ENCODE peak calls at places on chromosomes 11 and 22, in four cellular contexts. One of them, this sample, is unnamed.

GRCh38 chr11:2750101-2750509 is 50.3 kb upstream of the KCNQ1OT1 start:
- DNase-seq in kidney tubule cell: no peak
- DNase-seq in nephron progenitor cell: no peak
- DNase-seq in activated T-helper 1 cell treated with anti-CD3 and anti-CD28 coated beads, Interleukin-12 subunit alpha, Interleukin-12 subunit beta, Interleukin-2, Interleukin-4 antibody, amounts not matched to agents 30 ng/mL and 10 ng/mL and 1 ng/mL, durations not matched to agents 14 hours and 24 hours and 36 hours: no peak
- DNase-seq in this sample: no peak

GRCh38 chr11:46675288-46675851 is 25.0 kb downstream of the ARHGAP1 start:
- DNase-seq in kidney tubule cell: peak
- DNase-seq in nephron progenitor cell: no peak
- DNase-seq in activated T-helper 1 cell treated with anti-CD3 and anti-CD28 coated beads, Interleukin-12 subunit alpha, Interleukin-12 subunit beta, Interleukin-2, Interleukin-4 antibody, amounts not matched to agents 30 ng/mL and 10 ng/mL and 1 ng/mL, durations not matched to agents 14 hours and 24 hours and 36 hours: no peak
- DNase-seq in this sample: no peak

GRCh38 chr11:8818421-8818820 is 92.6 kb upstream of the AKIP1 start:
- DNase-seq in kidney tubule cell: no peak
- DNase-seq in nephron progenitor cell: no peak
- DNase-seq in activated T-helper 1 cell treated with anti-CD3 and anti-CD28 coated beads, Interleukin-12 subunit alpha, Interleukin-12 subunit beta, Interleukin-2, Interleukin-4 antibody, amounts not matched to agents 30 ng/mL and 10 ng/mL and 1 ng/mL, durations not matched to agents 14 hours and 24 hours and 36 hours: no peak
- DNase-seq in this sample: no peak

GRCh38 chr11:75408852-75409219 is 9.5 kb downstream of the RPS3 start:
- DNase-seq in kidney tubule cell: no peak
- DNase-seq in nephron progenitor cell: no peak
- DNase-seq in activated T-helper 1 cell treated with anti-CD3 and anti-CD28 coated beads, Interleukin-12 subunit alpha, Interleukin-12 subunit beta, Interleukin-2, Interleukin-4 antibody, amounts not matched to agents 30 ng/mL and 10 ng/mL and 1 ng/mL, durations not matched to agents 14 hours and 24 hours and 36 hours: no peak
- DNase-seq in this sample: no peak

GRCh38 chr11:114377612-114378267 is 22.6 kb downstream of the C11orf71 start:
- DNase-seq in kidney tubule cell: peak
- DNase-seq in nephron progenitor cell: no peak
- DNase-seq in activated T-helper 1 cell treated with anti-CD3 and anti-CD28 coated beads, Interleukin-12 subunit alpha, Interleukin-12 subunit beta, Interleukin-2, Interleukin-4 antibody, amounts not matched to agents 30 ng/mL and 10 ng/mL and 1 ng/mL, durations not matched to agents 14 hours and 24 hours and 36 hours: no peak
- DNase-seq in this sample: no peak

GRCh38 chr22:19620742-19621371 is 93.4 kb upstream of the SEPTIN5 start:
- DNase-seq in kidney tubule cell: no peak
- DNase-seq in nephron progenitor cell: no peak
- DNase-seq in activated T-helper 1 cell treated with anti-CD3 and anti-CD28 coated beads, Interleukin-12 subunit alpha, Interleukin-12 subunit beta, Interleukin-2, Interleukin-4 antibody, amounts not matched to agents 30 ng/mL and 10 ng/mL and 1 ng/mL, durations not matched to agents 14 hours and 24 hours and 36 hours: no peak
- DNase-seq in this sample: no peak

GRCh38 chr11:78564037-78564888 is 10.4 kb downstream of the NARS2 start:
- DNase-seq in kidney tubule cell: peak
- DNase-seq in nephron progenitor cell: peak
- DNase-seq in activated T-helper 1 cell treated with anti-CD3 and anti-CD28 coated beads, Interleukin-12 subunit alpha, Interleukin-12 subunit beta, Interleukin-2, Interleukin-4 antibody, amounts not matched to agents 30 ng/mL and 10 ng/mL and 1 ng/mL, durations not matched to agents 14 hours and 24 hours and 36 hours: peak
- DNase-seq in this sample: peak

GRCh38 chr22:27705391-27706080 is 96.0 kb downstream of the MN1 start:
- DNase-seq in kidney tubule cell: no peak
- DNase-seq in nephron progenitor cell: no peak
- DNase-seq in activated T-helper 1 cell treated with anti-CD3 and anti-CD28 coated beads, Interleukin-12 subunit alpha, Interleukin-12 subunit beta, Interleukin-2, Interleukin-4 antibody, amounts not matched to agents 30 ng/mL and 10 ng/mL and 1 ng/mL, durations not matched to agents 14 hours and 24 hours and 36 hours: no peak
- DNase-seq in this sample: no peak

GRCh38 chr11:59899532-59899931 is 20.9 kb downstream of the OOSP3 start:
- DNase-seq in kidney tubule cell: peak
- DNase-seq in nephron progenitor cell: no peak
- DNase-seq in activated T-helper 1 cell treated with anti-CD3 and anti-CD28 coated beads, Interleukin-12 subunit alpha, Interleukin-12 subunit beta, Interleukin-2, Interleukin-4 antibody, amounts not matched to agents 30 ng/mL and 10 ng/mL and 1 ng/mL, durations not matched to agents 14 hours and 24 hours and 36 hours: no peak
- DNase-seq in this sample: no peak

GRCh38 chr22:31241936-31242335 is 29.8 kb downstream of the LIMK2 start:
- DNase-seq in kidney tubule cell: peak
- DNase-seq in nephron progenitor cell: no peak
- DNase-seq in activated T-helper 1 cell treated with anti-CD3 and anti-CD28 coated beads, Interleukin-12 subunit alpha, Interleukin-12 subunit beta, Interleukin-2, Interleukin-4 antibody, amounts not matched to agents 30 ng/mL and 10 ng/mL and 1 ng/mL, durations not matched to agents 14 hours and 24 hours and 36 hours: no peak
- DNase-seq in this sample: no peak

GRCh38 chr11:44978961-44979331 is 28.3 kb upstream of the TP53I11 start:
- DNase-seq in kidney tubule cell: peak
- DNase-seq in nephron progenitor cell: no peak
- DNase-seq in activated T-helper 1 cell treated with anti-CD3 and anti-CD28 coated beads, Interleukin-12 subunit alpha, Interleukin-12 subunit beta, Interleukin-2, Interleukin-4 antibody, amounts not matched to agents 30 ng/mL and 10 ng/mL and 1 ng/mL, durations not matched to agents 14 hours and 24 hours and 36 hours: no peak
- DNase-seq in this sample: no peak

GRCh38 chr11:85953491-85954143 is 98.4 kb downstream of the CCDC83 start:
- DNase-seq in kidney tubule cell: no peak
- DNase-seq in nephron progenitor cell: no peak
- DNase-seq in activated T-helper 1 cell treated with anti-CD3 and anti-CD28 coated beads, Interleukin-12 subunit alpha, Interleukin-12 subunit beta, Interleukin-2, Interleukin-4 antibody, amounts not matched to agents 30 ng/mL and 10 ng/mL and 1 ng/mL, durations not matched to agents 14 hours and 24 hours and 36 hours: no peak
- DNase-seq in this sample: no peak

GRCh38 chr11:64787526-64788320 is 9.4 kb upstream of the SF1 start:
- DNase-seq in kidney tubule cell: peak
- DNase-seq in nephron progenitor cell: peak
- DNase-seq in activated T-helper 1 cell treated with anti-CD3 and anti-CD28 coated beads, Interleukin-12 subunit alpha, Interleukin-12 subunit beta, Interleukin-2, Interleukin-4 antibody, amounts not matched to agents 30 ng/mL and 10 ng/mL and 1 ng/mL, durations not matched to agents 14 hours and 24 hours and 36 hours: peak
- DNase-seq in this sample: no peak

GRCh38 chr11:65382804-65383368 is 440 bp upstream of the SLC25A45 start:
- DNase-seq in kidney tubule cell: no peak
- DNase-seq in nephron progenitor cell: no peak
- DNase-seq in activated T-helper 1 cell treated with anti-CD3 and anti-CD28 coated beads, Interleukin-12 subunit alpha, Interleukin-12 subunit beta, Interleukin-2, Interleukin-4 antibody, amounts not matched to agents 30 ng/mL and 10 ng/mL and 1 ng/mL, durations not matched to agents 14 hours and 24 hours and 36 hours: no peak
- DNase-seq in this sample: no peak

GRCh38 chr11:62324738-62325556 is 12.3 kb upstream of the ASRGL1 start:
- DNase-seq in kidney tubule cell: peak
- DNase-seq in nephron progenitor cell: peak
- DNase-seq in activated T-helper 1 cell treated with anti-CD3 and anti-CD28 coated beads, Interleukin-12 subunit alpha, Interleukin-12 subunit beta, Interleukin-2, Interleukin-4 antibody, amounts not matched to agents 30 ng/mL and 10 ng/mL and 1 ng/mL, durations not matched to agents 14 hours and 24 hours and 36 hours: peak
- DNase-seq in this sample: no peak

This sample was measured in T-helper 17 cell.